ENCODE peak calls at places on chromosomes 12 and 14, in seven cellular contexts. One of them, this sample, is unnamed.

GRCh38 chr14:104590240-104590965 is 10.8 kb downstream of the C14orf180 start:
- DNase-seq in endodermal cell: no peak
- DNase-seq in CD8-positive, alpha-beta T cell: no peak
- DNase-seq in HCT116: no peak
- DNase-seq in SJSA1: no peak
- DNase-seq in heart right ventricle: peak; percentile 15
- DNase-seq in ovary: no peak
- DNase-seq in this sample: no peak

GRCh38 chr12:48927261-48927660 is 2.0 kb upstream of the FKBP11 start:
- DNase-seq in heart right ventricle: no peak
- DNase-seq in CD8-positive, alpha-beta T cell: no peak
- DNase-seq in SJSA1: peak; percentile 36
- DNase-seq in endodermal cell: no peak
- DNase-seq in ovary: no peak
- DNase-seq in HCT116: no peak
- DNase-seq in this sample: no peak

GRCh38 chr14:64720190-64720589 is 16.0 kb downstream of the PLEKHG3 start:
- DNase-seq in HCT116: peak; percentile 93
- DNase-seq in endodermal cell: peak; percentile 44
- DNase-seq in heart right ventricle: no peak
- DNase-seq in ovary: no peak
- DNase-seq in SJSA1: peak; percentile 88
- DNase-seq in CD8-positive, alpha-beta T cell: no peak
- DNase-seq in this sample: no peak

GRCh38 chr12:121465921-121466799 is 66.2 kb downstream of the RNF34 start:
- DNase-seq in HCT116: no peak
- DNase-seq in CD8-positive, alpha-beta T cell: peak; percentile 35
- DNase-seq in ovary: no peak
- DNase-seq in SJSA1: peak; percentile 24
- DNase-seq in endodermal cell: peak; percentile 77
- DNase-seq in heart right ventricle: peak; percentile 44
- DNase-seq in this sample: peak; percentile 29

GRCh38 chr12:56078931-56079728 is 835 bp upstream of the ERBB3 start:
- DNase-seq in SJSA1: peak; percentile 87
- DNase-seq in endodermal cell: peak; percentile 100
- DNase-seq in HCT116: peak; percentile 83
- DNase-seq in CD8-positive, alpha-beta T cell: peak; percentile 27
- DNase-seq in heart right ventricle: peak; percentile 86
- DNase-seq in ovary: peak; percentile 77
- DNase-seq in this sample: peak; percentile 39

GRCh38 chr14:51859136-51859535 is 1.3 kb upstream of the GNG2 start:
- DNase-seq in SJSA1: no peak
- DNase-seq in endodermal cell: no peak
- DNase-seq in CD8-positive, alpha-beta T cell: no peak
- DNase-seq in heart right ventricle: no peak
- DNase-seq in ovary: no peak
- DNase-seq in HCT116: no peak
- DNase-seq in this sample: no peak

GRCh38 chr14:62138593-62138992 is 376.4 kb downstream of the SNAPC1 start:
- DNase-seq in ovary: no peak
- DNase-seq in SJSA1: no peak
- DNase-seq in HCT116: no peak
- DNase-seq in heart right ventricle: no peak
- DNase-seq in CD8-positive, alpha-beta T cell: no peak
- DNase-seq in endodermal cell: no peak
- DNase-seq in this sample: no peak

GRCh38 chr14:38108681-38109080 is 99.0 kb upstream of the SSTR1 start:
- DNase-seq in HCT116: no peak
- DNase-seq in CD8-positive, alpha-beta T cell: no peak
- DNase-seq in endodermal cell: no peak
- DNase-seq in ovary: no peak
- DNase-seq in SJSA1: no peak
- DNase-seq in heart right ventricle: no peak
- DNase-seq in this sample: no peak

GRCh38 chr14:96926006-96926405 is 128.8 kb downstream of the VRK1 start:
- DNase-seq in heart right ventricle: no peak
- DNase-seq in HCT116: no peak
- DNase-seq in SJSA1: no peak
- DNase-seq in CD8-positive, alpha-beta T cell: no peak
- DNase-seq in endodermal cell: no peak
- DNase-seq in ovary: no peak
- DNase-seq in this sample: no peak

GRCh38 chr12:63294327-63294632 is 143.3 kb upstream of the AVPR1A start:
- DNase-seq in heart right ventricle: no peak
- DNase-seq in SJSA1: peak; percentile 93
- DNase-seq in HCT116: peak; percentile 58
- DNase-seq in endodermal cell: no peak
- DNase-seq in CD8-positive, alpha-beta T cell: no peak
- DNase-seq in ovary: no peak
- DNase-seq in this sample: no peak

GRCh38 chr12:47747115-47747514 is 11.6 kb downstream of the RAPGEF3 start:
- DNase-seq in HCT116: no peak
- DNase-seq in SJSA1: no peak
- DNase-seq in ovary: no peak
- DNase-seq in heart right ventricle: no peak
- DNase-seq in CD8-positive, alpha-beta T cell: no peak
- DNase-seq in endodermal cell: no peak
- DNase-seq in this sample: no peak

GRCh38 chr12:71865166-71865713 is 25.7 kb downstream of the TBC1D15 start:
- DNase-seq in ovary: no peak
- DNase-seq in endodermal cell: no peak
- DNase-seq in CD8-positive, alpha-beta T cell: no peak
- DNase-seq in SJSA1: peak; percentile 29
- DNase-seq in heart right ventricle: no peak
- DNase-seq in HCT116: no peak
- DNase-seq in this sample: no peak

GRCh38 chr12:64679487-64679983 is 69.2 kb downstream of the RASSF3 start:
- DNase-seq in SJSA1: peak; percentile 79
- DNase-seq in heart right ventricle: peak; percentile 68
- DNase-seq in HCT116: peak; percentile 74
- DNase-seq in ovary: peak; percentile 41
- DNase-seq in endodermal cell: no peak
- DNase-seq in CD8-positive, alpha-beta T cell: peak; percentile 57
- DNase-seq in this sample: peak; percentile 54

GRCh38 chr14:73227812-73228781 is 9.2 kb upstream of the PAPLN start:
- DNase-seq in SJSA1: peak; percentile 95
- DNase-seq in ovary: peak; percentile 80
- DNase-seq in endodermal cell: no peak
- DNase-seq in HCT116: no peak
- DNase-seq in CD8-positive, alpha-beta T cell: no peak
- DNase-seq in heart right ventricle: peak; percentile 47
- DNase-seq in this sample: no peak

GRCh38 chr12:46490635-46491034 is 118.1 kb upstream of the SLC38A2 start:
- DNase-seq in heart right ventricle: no peak
- DNase-seq in ovary: no peak
- DNase-seq in SJSA1: no peak
- DNase-seq in HCT116: no peak
- DNase-seq in endodermal cell: no peak
- DNase-seq in CD8-positive, alpha-beta T cell: no peak
- DNase-seq in this sample: no peak

GRCh38 chr12:108399514-108399913 is 60.4 kb upstream of the CMKLR1 start:
- DNase-seq in CD8-positive, alpha-beta T cell: no peak
- DNase-seq in endodermal cell: peak; percentile 42
- DNase-seq in HCT116: no peak
- DNase-seq in ovary: peak; percentile 72
- DNase-seq in SJSA1: no peak
- DNase-seq in heart right ventricle: peak; percentile 42
- DNase-seq in this sample: no peak

GRCh38 chr12:55718650-55719275 is 1.4 kb upstream of the RDH5 start:
- DNase-seq in CD8-positive, alpha-beta T cell: no peak
- DNase-seq in endodermal cell: no peak
- DNase-seq in SJSA1: no peak
- DNase-seq in heart right ventricle: no peak
- DNase-seq in HCT116: no peak
- DNase-seq in ovary: no peak
- DNase-seq in this sample: no peak

GRCh38 chr12:22018860-22019259 is 27.2 kb upstream of the CMAS start:
- DNase-seq in ovary: no peak
- DNase-seq in SJSA1: no peak
- DNase-seq in endodermal cell: no peak
- DNase-seq in CD8-positive, alpha-beta T cell: no peak
- DNase-seq in heart right ventricle: no peak
- DNase-seq in HCT116: no peak
- DNase-seq in this sample: no peak

GRCh38 chr14:33404054-33404453 is 465.4 kb downstream of the NPAS3 start:
- DNase-seq in endodermal cell: no peak
- DNase-seq in SJSA1: peak; percentile 8
- DNase-seq in ovary: no peak
- DNase-seq in CD8-positive, alpha-beta T cell: no peak
- DNase-seq in heart right ventricle: no peak
- DNase-seq in HCT116: no peak
- DNase-seq in this sample: no peak

GRCh38 chr12:114687802-114688201 is 3.8 kb upstream of the TBX3 start:
- DNase-seq in heart right ventricle: no peak
- DNase-seq in ovary: no peak
- DNase-seq in HCT116: no peak
- DNase-seq in endodermal cell: peak; percentile 69
- DNase-seq in SJSA1: no peak
- DNase-seq in CD8-positive, alpha-beta T cell: no peak
- DNase-seq in this sample: no peak

GRCh38 chr12:111185889-111186227 is 183.0 kb downstream of the PHETA1 start:
- DNase-seq in CD8-positive, alpha-beta T cell: no peak
- DNase-seq in HCT116: no peak
- DNase-seq in SJSA1: no peak
- DNase-seq in heart right ventricle: no peak
- DNase-seq in endodermal cell: no peak
- DNase-seq in ovary: no peak
- DNase-seq in this sample: no peak

GRCh38 chr14:105171004-105171673 is 2.6 kb upstream of the JAG2 start:
- DNase-seq in CD8-positive, alpha-beta T cell: no peak
- DNase-seq in heart right ventricle: no peak
- DNase-seq in endodermal cell: no peak
- DNase-seq in HCT116: no peak
- DNase-seq in SJSA1: no peak
- DNase-seq in ovary: no peak
- DNase-seq in this sample: no peak

GRCh38 chr12:121196902-121197301 is 13.0 kb upstream of the P2RX4 start:
- DNase-seq in endodermal cell: no peak
- DNase-seq in ovary: no peak
- DNase-seq in HCT116: no peak
- DNase-seq in SJSA1: no peak
- DNase-seq in heart right ventricle: no peak
- DNase-seq in CD8-positive, alpha-beta T cell: no peak
- DNase-seq in this sample: no peak

GRCh38 chr12:96186902-96187301 is 7.3 kb upstream of the ELK3 start:
- DNase-seq in CD8-positive, alpha-beta T cell: no peak
- DNase-seq in SJSA1: no peak
- DNase-seq in endodermal cell: no peak
- DNase-seq in heart right ventricle: no peak
- DNase-seq in ovary: no peak
- DNase-seq in HCT116: no peak
- DNase-seq in this sample: no peak
- H3K4me3 ChIP-seq in CD8-positive, alpha-beta T cell: no peak overlapping the region
- H3K4me3 ChIP-seq in SJSA1: no peak overlapping the region
- H3K4me3 ChIP-seq in endodermal cell: no peak overlapping the region
- H3K4me3 ChIP-seq in heart right ventricle: no peak overlapping the region
- H3K4me3 ChIP-seq in ovary: no peak overlapping the region
- H3K4me3 ChIP-seq in HCT116: no peak overlapping the region
- H3K4me3 ChIP-seq in this sample: no peak overlapping the region

GRCh38 chr14:22925513-22925912 is 3.7 kb downstream of the PRMT5 start:
- DNase-seq in endodermal cell: no peak
- DNase-seq in ovary: no peak
- DNase-seq in HCT116: no peak
- DNase-seq in CD8-positive, alpha-beta T cell: no peak
- DNase-seq in heart right ventricle: no peak
- DNase-seq in SJSA1: no peak
- DNase-seq in this sample: no peak
- H3K4me1 ChIP-seq in endodermal cell: peaks cover 8% of the 10 kb centered on the region
- H3K4me1 ChIP-seq in ovary: no peaks in the 10 kb centered on the region
- H3K4me1 ChIP-seq in HCT116: peaks cover 48% of the 10 kb centered on the region
- H3K4me1 ChIP-seq in CD8-positive, alpha-beta T cell: peaks cover 10% of the 10 kb centered on the region
- H3K4me1 ChIP-seq in heart right ventricle: peaks cover 16% of the 10 kb centered on the region
- H3K4me1 ChIP-seq in SJSA1: peaks cover 12% of the 10 kb centered on the region
- H3K4me1 ChIP-seq in this sample: peaks cover 9% of the 10 kb centered on the region

DNA sequence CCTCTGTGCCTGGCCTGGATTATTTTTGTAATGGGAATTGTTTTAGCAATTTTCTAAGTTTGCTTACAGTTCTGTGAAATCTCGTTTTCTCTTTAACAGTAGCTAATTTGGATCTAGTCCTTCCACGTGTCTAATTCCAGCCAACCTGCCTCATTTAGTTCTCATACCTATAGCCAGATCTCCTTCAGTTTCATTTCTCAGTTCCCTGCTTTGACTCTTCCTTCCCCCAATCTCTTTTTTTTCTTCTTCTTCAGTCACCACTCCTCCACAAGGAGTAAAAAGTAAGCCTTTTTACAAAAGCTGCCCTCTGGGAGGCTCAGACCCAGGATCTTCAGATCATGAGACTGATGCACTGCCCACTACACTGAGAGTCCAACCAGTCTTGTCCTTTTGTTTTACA is 1.4 kb downstream of the THTPA start:
- DNase-seq in HCT116: no peak
- DNase-seq in heart right ventricle: no peak
- DNase-seq in CD8-positive, alpha-beta T cell: no peak
- DNase-seq in SJSA1: no peak
- DNase-seq in endodermal cell: no peak
- DNase-seq in ovary: no peak
- DNase-seq in this sample: no peak
- H3K27ac ChIP-seq in HCT116: peak overlapping the region; percentile 13
- H3K27ac ChIP-seq in heart right ventricle: no peak overlapping the region
- H3K27ac ChIP-seq in CD8-positive, alpha-beta T cell: no peak overlapping the region
- H3K27ac ChIP-seq in SJSA1: no peak overlapping the region
- H3K27ac ChIP-seq in endodermal cell: no peak overlapping the region
- H3K27ac ChIP-seq in ovary: no peak overlapping the region
- H3K27ac ChIP-seq in this sample: peak overlapping the region; percentile 88

DNA sequence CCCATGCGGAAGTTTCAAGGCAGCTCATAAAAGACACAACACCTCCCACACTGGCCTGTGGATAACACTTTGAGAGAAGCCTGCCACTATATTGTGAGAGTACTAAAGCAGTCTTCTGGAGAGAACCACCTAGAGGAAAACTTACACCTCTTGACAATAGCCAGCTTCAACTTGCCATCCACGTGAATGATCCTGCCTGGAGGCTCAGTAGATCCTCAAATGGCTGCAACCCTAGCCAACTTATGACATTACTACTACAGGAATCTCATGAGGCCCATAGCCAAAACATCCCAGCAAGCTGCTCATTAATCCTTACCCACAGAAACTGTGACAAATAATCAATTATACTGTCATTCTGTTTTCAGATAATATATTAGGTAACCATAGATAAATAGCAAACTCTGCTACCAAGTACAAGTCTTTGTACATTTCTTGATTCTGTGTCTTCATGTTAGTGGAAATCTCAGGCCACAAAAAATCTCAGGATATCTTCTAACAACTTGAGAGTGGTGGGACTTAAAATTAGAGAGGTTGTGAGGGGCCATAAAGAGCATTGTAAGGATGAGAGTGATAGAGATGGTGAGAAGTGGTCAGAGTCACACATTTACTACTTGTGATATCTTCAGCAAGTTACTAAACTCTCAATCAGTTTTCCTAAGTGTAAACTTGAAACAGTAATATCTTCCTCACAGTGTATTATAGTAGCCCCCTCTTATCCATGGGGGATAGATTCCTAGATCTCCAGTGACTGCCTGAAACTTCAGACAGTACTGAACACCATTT is 368.0 kb downstream of the C12orf50 start:
- DNase-seq in SJSA1: no peak
- DNase-seq in HCT116: no peak
- DNase-seq in ovary: no peak
- DNase-seq in CD8-positive, alpha-beta T cell: no peak
- DNase-seq in heart right ventricle: no peak
- DNase-seq in endodermal cell: no peak
- DNase-seq in this sample: no peak
- H3K4me3 ChIP-seq in SJSA1: peak overlapping the region; percentile 30
- H3K4me3 ChIP-seq in HCT116: no peak overlapping the region
- H3K4me3 ChIP-seq in ovary: peak overlapping the region; percentile 29
- H3K4me3 ChIP-seq in CD8-positive, alpha-beta T cell: no peak overlapping the region
- H3K4me3 ChIP-seq in heart right ventricle: no peak overlapping the region
- H3K4me3 ChIP-seq in endodermal cell: no peak overlapping the region
- H3K4me3 ChIP-seq in this sample: no peak overlapping the region